ENCODE peak calls at places on chromosomes 6 and 20, in five cellular contexts. One of them, this sample, is unnamed.
A peak's percentile ranks its signal among the peaks of the same experiment; 100 is the strongest.

GRCh38 chr6:44219053-44219814 is 2.5 kb downstream of the MYMX start:
- DNase-seq in fibroblast of lung: peak; percentile 55
- DNase-seq in HFFc6: no peak
- DNase-seq in hepatic stellate cell: peak; percentile 80
- DNase-seq in HTR-8/SVneo: peak; percentile 51
- DNase-seq in this sample: no peak

GRCh38 chr20:46584508-46584907 is 34.1 kb upstream of the OCSTAMP start:
- DNase-seq in fibroblast of lung: no peak
- DNase-seq in HFFc6: no peak
- DNase-seq in hepatic stellate cell: no peak
- DNase-seq in HTR-8/SVneo: no peak
- DNase-seq in this sample: no peak

GRCh38 chr6:10520468-10520867 is 683 bp upstream of the GCNT2 start:
- DNase-seq in fibroblast of lung: peak; percentile 30
- DNase-seq in HFFc6: no peak
- DNase-seq in hepatic stellate cell: no peak
- DNase-seq in HTR-8/SVneo: no peak
- DNase-seq in this sample: no peak

GRCh38 chr20:15899972-15900371 is 673.3 kb downstream of the KIF16B start:
- DNase-seq in fibroblast of lung: no peak
- DNase-seq in HFFc6: no peak
- DNase-seq in hepatic stellate cell: no peak
- DNase-seq in HTR-8/SVneo: no peak
- DNase-seq in this sample: no peak

GRCh38 chr20:31652917-31653385 is 15.2 kb downstream of the COX4I2 start:
- DNase-seq in fibroblast of lung: peak; percentile 34
- DNase-seq in HFFc6: peak; percentile 28
- DNase-seq in hepatic stellate cell: no peak
- DNase-seq in HTR-8/SVneo: no peak
- DNase-seq in this sample: peak; percentile 86

GRCh38 chr6:53805725-53806124 is 10.9 kb downstream of the LRRC1 start:
- DNase-seq in fibroblast of lung: no peak
- DNase-seq in HFFc6: no peak
- DNase-seq in hepatic stellate cell: no peak
- DNase-seq in HTR-8/SVneo: no peak
- DNase-seq in this sample: no peak

GRCh38 chr6:37033255-37033654 is 27.8 kb downstream of the FGD2 start:
- DNase-seq in fibroblast of lung: no peak
- DNase-seq in HFFc6: no peak
- DNase-seq in hepatic stellate cell: no peak
- DNase-seq in HTR-8/SVneo: no peak
- DNase-seq in this sample: no peak

GRCh38 chr6:43455034-43455747 is at the start of gene DLK2:
- DNase-seq in fibroblast of lung: no peak
- DNase-seq in HFFc6: no peak
- DNase-seq in hepatic stellate cell: peak; percentile 25
- DNase-seq in HTR-8/SVneo: peak; percentile 59
- DNase-seq in this sample: no peak

GRCh38 chr6:39855356-39855995 is 63.3 kb downstream of the DAAM2 start:
- DNase-seq in fibroblast of lung: peak; percentile 44
- DNase-seq in HFFc6: peak; percentile 10
- DNase-seq in hepatic stellate cell: peak; percentile 87
- DNase-seq in HTR-8/SVneo: no peak
- DNase-seq in this sample: no peak

GRCh38 chr6:36678488-36679042 is at the start of gene CDKN1A:
- DNase-seq in fibroblast of lung: peak; percentile 87
- DNase-seq in HFFc6: peak; percentile 92
- DNase-seq in hepatic stellate cell: peak; percentile 87
- DNase-seq in HTR-8/SVneo: peak; percentile 74
- DNase-seq in this sample: peak; percentile 85

GRCh38 chr6:19943042-19943441 is 105.9 kb downstream of the ID4 start:
- DNase-seq in fibroblast of lung: no peak
- DNase-seq in HFFc6: no peak
- DNase-seq in hepatic stellate cell: no peak
- DNase-seq in HTR-8/SVneo: no peak
- DNase-seq in this sample: no peak

GRCh38 chr6:138038148-138038870 is 68.9 kb downstream of the PERP start:
- DNase-seq in fibroblast of lung: no peak
- DNase-seq in HFFc6: no peak
- DNase-seq in hepatic stellate cell: no peak
- DNase-seq in HTR-8/SVneo: no peak
- DNase-seq in this sample: no peak

GRCh38 chr20:63349516-63349895 is 11.6 kb downstream of the CHRNA4 start:
- DNase-seq in fibroblast of lung: no peak
- DNase-seq in HFFc6: no peak
- DNase-seq in hepatic stellate cell: no peak
- DNase-seq in HTR-8/SVneo: no peak
- DNase-seq in this sample: no peak

GRCh38 chr20:25272223-25273000 is 24.5 kb downstream of the PYGB start:
- DNase-seq in fibroblast of lung: no peak
- DNase-seq in HFFc6: no peak
- DNase-seq in hepatic stellate cell: no peak
- DNase-seq in HTR-8/SVneo: no peak
- DNase-seq in this sample: no peak

GRCh38 chr20:6265204-6265904 is 142.5 kb upstream of the FERMT1 start:
- DNase-seq in fibroblast of lung: peak; percentile 87
- DNase-seq in HFFc6: peak; percentile 5
- DNase-seq in hepatic stellate cell: peak; percentile 42
- DNase-seq in HTR-8/SVneo: peak; percentile 4
- DNase-seq in this sample: peak; percentile 44

GRCh38 chr20:5215592-5216304 is 88.9 kb downstream of the CDS2 start:
- DNase-seq in fibroblast of lung: peak; percentile 79
- DNase-seq in HFFc6: peak; percentile 6
- DNase-seq in hepatic stellate cell: peak; percentile 21
- DNase-seq in HTR-8/SVneo: no peak
- DNase-seq in this sample: no peak

GRCh38 chr6:23174781-23175361 is 605.5 kb downstream of the HDGFL1 start:
- DNase-seq in fibroblast of lung: peak; percentile 97
- DNase-seq in HFFc6: peak; percentile 84
- DNase-seq in hepatic stellate cell: peak; percentile 39
- DNase-seq in HTR-8/SVneo: peak; percentile 48
- DNase-seq in this sample: peak; percentile 73

GRCh38 chr6:11307226-11307625 is 74.8 kb upstream of the NEDD9 start:
- DNase-seq in fibroblast of lung: no peak
- DNase-seq in HFFc6: no peak
- DNase-seq in hepatic stellate cell: no peak
- DNase-seq in HTR-8/SVneo: no peak
- DNase-seq in this sample: no peak